ENCODE peak calls at places on chromosomes 5 and 9, in six cellular contexts. X, D, S, A, N and U are unnamed samples. For H3K4me1, the result is how much of the 10 kb centered on the place peaks cover.

GRCh38 chr5:159133041-159133741 is 33.5 kb upstream of the EBF1 start:
- DNase-seq in X (no peak), D (no peak), S (no peak), A (peak), N (no peak), U (peak)

GRCh38 chr5:79263290-79263689 is 27.4 kb downstream of the JMY start:
- DNase-seq in X (no peak), D (no peak), S (no peak), A (no peak), N (no peak), U (no peak)

GRCh38 chr9:31412081-31412480 is 972.4 kb upstream of the ACO1 start:
- DNase-seq in X (no peak), D (no peak), S (no peak), A (no peak), N (no peak), U (no peak)

GRCh38 chr9:34454571-34455065 is 3.8 kb downstream of the FAM219A start:
- DNase-seq in X (no peak), D (no peak), S (no peak), A (no peak), N (peak), U (no peak)

GRCh38 chr9:3696368-3696767 is 170.6 kb upstream of the RFX3 start:
- DNase-seq in X (no peak), D (no peak), S (no peak), A (no peak), N (no peak), U (no peak)

GRCh38 chr9:93010056-93010455 is 48.4 kb upstream of the SUSD3 start:
- DNase-seq in X (no peak), D (no peak), S (no peak), A (no peak), N (no peak), U (no peak)

GRCh38 chr5:175513726-175514125 is 35.4 kb downstream of the SFXN1 start:
- DNase-seq in X (no peak), D (no peak), S (no peak), A (no peak), N (no peak), U (no peak)

GRCh38 chr5:97167435-97167834 is 15.6 kb downstream of the RIOK2 start:
- DNase-seq in X (no peak), D (no peak), S (no peak), A (no peak), N (no peak), U (no peak)

GRCh38 chr9:137276757-137277328 is 683 bp upstream of the TOR4A start:
- DNase-seq in X (no peak), D (no peak), S (no peak), A (peak), N (peak), U (peak)

GRCh38 chr9:22279621-22280020 is 167.0 kb upstream of the DMRTA1 start:
- DNase-seq in X (no peak), D (no peak), S (no peak), A (no peak), N (no peak), U (no peak)

DNA sequence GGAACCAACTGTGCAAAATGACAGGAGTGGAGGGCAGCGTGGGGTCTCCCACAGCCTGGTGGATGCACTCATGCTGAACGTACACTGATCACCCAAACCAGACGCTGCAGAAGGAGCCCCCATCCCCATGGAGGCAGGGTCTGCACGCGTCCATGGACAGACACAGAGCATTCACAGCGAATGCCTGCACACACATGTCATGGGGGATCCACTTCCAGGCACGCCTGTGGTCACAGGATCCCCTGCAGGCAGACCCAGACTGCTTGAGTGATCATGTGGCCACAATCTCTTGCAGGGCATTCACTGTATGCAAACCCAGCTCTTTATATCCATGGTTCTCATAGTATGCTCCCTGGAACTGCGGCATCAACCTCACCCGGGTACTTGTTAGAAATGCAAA is 5.4 kb downstream of the SNCB start:
- DNase-seq in X (no peak), D (no peak), S (no peak), A (no peak), N (no peak), U (no peak)
- H3K4me1 ChIP-seq in X (under half), D (under half), S (under half), A (under half), N (under half), U (under half)

GRCh38 chr5:72503888-72504491 is 3.2 kb downstream of the ZNF366 start:
- DNase-seq in X (no peak), D (no peak), S (no peak), A (peak), N (no peak), U (peak)

GRCh38 chr5:72507360-72508238 is at the start of gene ZNF366:
- DNase-seq in X (no peak), D (no peak), S (no peak), A (peak), N (no peak), U (no peak)

GRCh38 chr5:72505539-72505938 is 1.7 kb downstream of the ZNF366 start:
- DNase-seq in X (no peak), D (no peak), S (no peak), A (no peak), N (no peak), U (no peak)

GRCh38 chr5:72505026-72505425 is 2.2 kb downstream of the ZNF366 start:
- DNase-seq in X (no peak), D (no peak), S (no peak), A (no peak), N (no peak), U (no peak)

DNA sequence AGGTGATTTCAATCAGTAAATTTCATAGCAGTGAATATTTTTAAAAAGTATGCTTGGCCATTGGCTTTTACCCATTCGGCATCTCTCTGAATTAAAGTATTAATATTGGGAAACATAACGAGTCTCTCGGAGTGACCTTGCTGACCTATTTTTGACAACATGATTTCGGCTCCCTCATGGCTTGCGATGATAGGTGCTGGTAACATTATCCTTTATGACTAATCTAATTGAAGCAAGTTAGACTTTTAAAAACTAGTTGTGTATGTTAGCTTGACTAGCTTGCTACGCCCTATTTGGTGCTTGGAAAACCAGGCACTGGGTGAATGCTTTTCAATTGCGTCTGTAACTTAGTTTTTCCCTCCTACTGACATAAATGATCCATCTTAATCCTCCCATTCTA is 1.1 kb downstream of the ZNF366 start:
- DNase-seq in X (no peak), D (no peak), S (no peak), A (no peak), N (no peak), U (no peak)
- H3K4me1 ChIP-seq in X (under half), D (under half), S (under half), A (half or more), N (half or more), U (under half)

DNA sequence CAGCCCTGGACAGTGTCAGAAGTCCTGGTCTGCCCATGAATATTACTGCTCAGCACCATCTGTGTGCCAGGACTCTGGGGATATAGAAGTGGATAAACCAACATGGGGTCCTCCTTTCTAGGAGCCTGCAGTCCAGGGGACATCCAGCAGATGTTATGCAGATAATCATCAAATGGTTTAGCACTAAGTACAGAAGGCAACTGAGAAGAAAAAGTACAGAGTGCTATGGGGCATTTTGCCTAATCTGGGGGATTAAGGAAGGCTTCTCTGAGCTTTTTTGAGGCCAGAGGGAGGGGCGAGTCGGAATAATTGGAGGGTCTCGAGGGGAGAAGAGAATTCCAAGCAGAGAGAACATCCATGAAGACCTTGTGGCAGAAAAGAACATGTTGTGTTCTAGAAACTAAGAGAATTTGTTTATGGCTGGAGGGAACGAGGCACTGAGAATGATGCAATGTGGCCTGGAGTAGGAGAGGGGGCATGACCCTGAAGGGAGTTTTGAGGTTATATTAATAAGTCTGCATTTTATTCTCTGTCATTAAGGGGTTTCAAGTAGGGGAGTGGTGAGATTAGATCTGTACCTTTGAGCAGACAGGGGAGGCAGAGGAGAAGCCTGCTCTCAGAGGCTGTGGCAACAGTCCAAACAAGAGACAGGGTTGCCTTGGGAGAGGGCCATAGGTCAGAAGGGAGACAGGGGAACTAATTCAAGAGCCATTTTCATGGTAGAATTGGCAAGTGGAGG is 63.5 kb upstream of the SLC2A8 start:
- DNase-seq in X (no peak), D (no peak), S (no peak), A (no peak), N (no peak), U (peak)
- H3K4me1 ChIP-seq in X (under half), D (under half), S (under half), A (under half), N (under half), U (under half)

GRCh38 chr5:59097116-59097515 is 514.2 kb downstream of the RAB3C start:
- DNase-seq in X (no peak), D (no peak), S (no peak), A (no peak), N (no peak), U (no peak)

GRCh38 chr5:59099995-59100345 is 517.1 kb downstream of the RAB3C start:
- DNase-seq in X (no peak), D (no peak), S (no peak), A (no peak), N (no peak), U (no peak)

GRCh38 chr5:59100875-59101274 is 518.0 kb downstream of the RAB3C start:
- DNase-seq in X (no peak), D (no peak), S (no peak), A (no peak), N (no peak), U (no peak)

GRCh38 chr5:59098743-59099142 is 515.9 kb downstream of the RAB3C start:
- DNase-seq in X (no peak), D (no peak), S (no peak), A (no peak), N (no peak), U (no peak)

GRCh38 chr5:59099270-59099994 is 516.6 kb downstream of the RAB3C start:
- DNase-seq in X (no peak), D (peak), S (peak), A (no peak), N (no peak), U (peak)
- H3K4me1 ChIP-seq in X (under half), D (under half), S (under half), A (under half), N (half or more), U (under half)

GRCh38 chr5:95726811-95727763 is 4.0 kb upstream of the RHOBTB3 start:
- DNase-seq in X (no peak), D (no peak), S (no peak), A (no peak), N (no peak), U (no peak)

GRCh38 chr5:95728494-95729114 is 2.5 kb upstream of the RHOBTB3 start:
- DNase-seq in X (no peak), D (no peak), S (no peak), A (no peak), N (no peak), U (no peak)

GRCh38 chr5:95729115-95730010 is 1.8 kb upstream of the RHOBTB3 start:
- DNase-seq in X (no peak), D (no peak), S (no peak), A (no peak), N (no peak), U (no peak)

GRCh38 chr5:95725937-95726810 is 5.0 kb upstream of the RHOBTB3 start:
- DNase-seq in X (no peak), D (no peak), S (no peak), A (no peak), N (no peak), U (no peak)

GRCh38 chr5:95727764-95728191 is 3.4 kb upstream of the RHOBTB3 start:
- DNase-seq in X (no peak), D (no peak), S (no peak), A (no peak), N (no peak), U (peak)
- H3K4me1 ChIP-seq in X (under half), D (under half), S (under half), A (under half), N (under half), U (under half)